ENCODE peak calls at places on chromosomes 3 and 15, in ten cellular contexts. S is NCI-H1105 treated with DMSO at 0.1 percent for 48 hours; P is fibroblast of the conjunctiva; C is activated CD4-positive, alpha-beta T cell treated with anti-CD3 and anti-CD28 coated beads, Interleukin-2, amount 50 U/mL, for 24 hours; E is ACHN; W is H4; A is AG08395; K is EH; R is Panc1; B is left colon. T is an unnamed sample.

GRCh38 chr3:152737021-152737908 is 97.7 kb upstream of the P2RY1 start:
- DNase-seq in W (peak; percentile 94), K (peak; percentile 14), P (peak; percentile 32), A (peak; percentile 76), C (no peak), S (no peak), R (no peak), B (no peak), E (no peak), T (peak; percentile 82)

GRCh38 chr15:88029696-88030095 is 226.8 kb downstream of the NTRK3 start:
- DNase-seq in W (no peak), A (peak; percentile 67), P (no peak), S (no peak), K (no peak), B (no peak), C (no peak), R (no peak), E (no peak), T (peak; percentile 5)

GRCh38 chr3:197030379-197031314 is 1.0 kb upstream of the MELTF start:
- DNase-seq in W (no peak), C (no peak), E (no peak), P (no peak), K (no peak), R (no peak), A (no peak), S (no peak), B (no peak), T (no peak)

GRCh38 chr3:8938021-8938420 is 25.3 kb downstream of the RAD18 start:
- DNase-seq in A (peak; percentile 22), C (no peak), R (no peak), K (peak; percentile 59), B (no peak), E (peak; percentile 66), P (peak; percentile 21), W (peak; percentile 19), S (no peak), T (peak; percentile 36)

GRCh38 chr3:147002721-147003120 is 397.6 kb upstream of the PLSCR5 start:
- DNase-seq in B (no peak), E (no peak), C (no peak), W (no peak), R (no peak), S (no peak), P (no peak), K (peak; percentile 45), A (peak; percentile 24), T (peak; percentile 77)

GRCh38 chr3:59809750-59810444 is 760.1 kb upstream of the CFAP20DC start:
- DNase-seq in K (peak; percentile 45), W (peak; percentile 44), A (peak; percentile 22), E (peak; percentile 28), R (no peak), B (peak; percentile 9), S (peak; percentile 10), P (peak; percentile 20), C (no peak), T (peak; percentile 29)

GRCh38 chr3:67655364-67656121 is 1.1 kb upstream of the SUCLG2 start:
- DNase-seq in S (no peak), P (no peak), W (no peak), E (peak; percentile 7), C (peak; percentile 71), A (no peak), R (no peak), K (no peak), B (peak; percentile 39), T (no peak)

GRCh38 chr3:126111126-126111551 is 27.2 kb upstream of the SLC41A3 start:
- DNase-seq in B (no peak), E (no peak), A (no peak), R (no peak), K (no peak), C (no peak), W (no peak), S (no peak), P (no peak), T (no peak)

GRCh38 chr15:59376735-59377134 is 4.1 kb upstream of the MYO1E start:
- DNase-seq in P (no peak), E (peak; percentile 41), C (no peak), B (no peak), R (no peak), A (no peak), K (peak; percentile 44), S (no peak), W (no peak), T (no peak)

GRCh38 chr15:76682833-76683232 is 222.3 kb downstream of the SCAPER start:
- DNase-seq in K (no peak), C (no peak), P (no peak), E (no peak), A (no peak), W (no peak), B (no peak), S (no peak), R (no peak), T (no peak)

GRCh38 chr3:163605915-163606314 is 1472.4 kb downstream of the SI start:
- DNase-seq in S (no peak), R (no peak), C (no peak), P (no peak), B (no peak), E (no peak), W (no peak), A (no peak), K (no peak), T (no peak)

GRCh38 chr3:159978353-159978752 is 10.3 kb upstream of the IL12A start:
- DNase-seq in K (no peak), W (no peak), R (no peak), A (no peak), E (no peak), B (peak; percentile 16), S (no peak), C (no peak), P (no peak), T (no peak)